ENCODE peak calls at places on chromosome 1, in ten cellular contexts. E is sigmoid colon; Y is stimulated activated CD4-positive, alpha-beta T cell treated with anti-CD3 and anti-CD28 coated beads, Interleukin-12 subunit alpha, Interleukin-12 subunit beta, amount 100 ng/mL, for 48 hours; Q is HT-29; A is posterior vena cava; R is fibroblast of mammary gland; S is uterus; O is posterior cingulate gyrus; D is GM12892; M is left lung. V is an unnamed sample.

GRCh38 chr1:166925791-166926483 is 49.4 kb downstream of the ILDR2 start:
- DNase-seq in O (no peak), A (no peak), S (no peak), D (no peak), Q (no peak), E (no peak), R (no peak), M (no peak), Y (no peak), V (no peak)

GRCh38 chr1:55698136-55698535 is 483.0 kb upstream of the USP24 start:
- DNase-seq in A (no peak), M (no peak), Q (no peak), S (no peak), D (no peak), E (no peak), O (no peak), Y (no peak), R (no peak), V (no peak)

GRCh38 chr1:3036646-3037280 is 15.5 kb downstream of the ACTRT2 start:
- DNase-seq in O (no peak), S (no peak), Y (no peak), R (no peak), Q (no peak), D (no peak), M (no peak), E (peak; percentile 11), A (no peak), V (peak; percentile 47)

GRCh38 chr1:230861970-230862595 is 6.2 kb downstream of the C1orf198 start:
- DNase-seq in A (no peak), O (no peak), M (no peak), Q (no peak), Y (no peak), E (no peak), D (no peak), S (no peak), R (peak; percentile 86), V (peak; percentile 25)

GRCh38 chr1:151494741-151495281 is 16.4 kb upstream of the CGN start:
- DNase-seq in D (no peak), A (no peak), E (no peak), Q (peak; percentile 87), R (peak; percentile 88), O (no peak), S (no peak), Y (no peak), M (no peak), V (no peak)

GRCh38 chr1:106978477-106979322 is 77.8 kb upstream of the PRMT6 start:
- DNase-seq in M (no peak), E (no peak), Y (no peak), O (no peak), R (peak; percentile 80), A (no peak), Q (no peak), S (no peak), D (no peak), V (no peak)

GRCh38 chr1:33712176-33712575 is 151.7 kb upstream of the HMGB4 start:
- DNase-seq in Q (no peak), E (no peak), S (no peak), M (no peak), O (no peak), R (no peak), D (no peak), A (no peak), Y (no peak), V (no peak)

GRCh38 chr1:27299385-27300252 is 22.3 kb upstream of the TMEM222 start:
- DNase-seq in Q (no peak), S (peak; percentile 86), R (peak; percentile 99), E (peak; percentile 95), O (peak; percentile 30), Y (no peak), M (peak; percentile 49), D (no peak), A (peak; percentile 90), V (no peak)

GRCh38 chr1:9589719-9590157 is 1.0 kb downstream of the TMEM201 start:
- DNase-seq in Q (peak; percentile 34), O (no peak), M (no peak), D (no peak), S (no peak), Y (no peak), A (peak; percentile 32), R (peak; percentile 17), E (peak; percentile 54), V (no peak)

GRCh38 chr1:189628857-189629256 is 848.8 kb downstream of the BRINP3 start:
- DNase-seq in Y (no peak), A (no peak), E (no peak), Q (no peak), M (no peak), R (no peak), D (no peak), O (no peak), S (no peak), V (no peak)

GRCh38 chr1:74534241-74534640 is 21.8 kb upstream of the LRRC53 start:
- DNase-seq in Y (no peak), O (no peak), E (no peak), A (no peak), M (no peak), R (peak; percentile 23), S (no peak), D (no peak), Q (no peak), V (no peak)

GRCh38 chr1:111795401-111795800 is 39.7 kb downstream of the DDX20 start:
- DNase-seq in D (no peak), Q (no peak), S (no peak), Y (no peak), R (no peak), A (no peak), O (no peak), M (no peak), E (no peak), V (no peak)

V was measured in spleen.